ENCODE peak calls at places on chromosomes 6 and 20, in seven cellular contexts. S is right cardiac atrium; D is left lung; I is AG04450; A is AG10803; K is CD8-positive, alpha-beta T cell; F is cardiac fibroblast. B is an unnamed sample.

GRCh38 chr20:17498181-17498580 is 33.0 kb downstream of the BFSP1 start:
- DNase-seq in S (no peak), K (no peak), I (no peak), D (no peak), F (no peak), A (no peak), B (no peak)

GRCh38 chr6:106134906-106135634 is 48.9 kb downstream of the PRDM1 start:
- DNase-seq in F (peak; percentile 24), D (no peak), K (no peak), A (peak; percentile 74), S (no peak), I (no peak), B (no peak)

GRCh38 chr20:47992021-47992467 is 206.8 kb upstream of the SULF2 start:
- DNase-seq in A (no peak), S (no peak), I (no peak), D (no peak), K (no peak), F (no peak), B (peak; percentile 68)

GRCh38 chr6:79385333-79385732 is 150.9 kb upstream of the HMGN3 start:
- DNase-seq in I (no peak), F (peak; percentile 12), A (no peak), S (no peak), D (no peak), K (no peak), B (no peak)

GRCh38 chr20:44803383-44803941 is 6.9 kb downstream of the RIMS4 start:
- DNase-seq in D (no peak), K (no peak), I (no peak), A (no peak), S (no peak), F (peak; percentile 6), B (peak; percentile 75)

GRCh38 chr20:62449951-62450815 is 22.8 kb upstream of the RBBP8NL start:
- DNase-seq in D (no peak), I (no peak), F (no peak), K (no peak), A (no peak), S (peak; percentile 68), B (no peak)

GRCh38 chr6:40328376-40328987 is 258.7 kb downstream of the LRFN2 start:
- DNase-seq in A (no peak), S (no peak), I (no peak), D (no peak), K (no peak), F (no peak), B (no peak)

GRCh38 chr6:31676322-31676903 is 4.5 kb downstream of the LY6G5C start:
- DNase-seq in D (no peak), K (no peak), A (no peak), I (no peak), S (no peak), F (no peak), B (no peak)

DNA sequence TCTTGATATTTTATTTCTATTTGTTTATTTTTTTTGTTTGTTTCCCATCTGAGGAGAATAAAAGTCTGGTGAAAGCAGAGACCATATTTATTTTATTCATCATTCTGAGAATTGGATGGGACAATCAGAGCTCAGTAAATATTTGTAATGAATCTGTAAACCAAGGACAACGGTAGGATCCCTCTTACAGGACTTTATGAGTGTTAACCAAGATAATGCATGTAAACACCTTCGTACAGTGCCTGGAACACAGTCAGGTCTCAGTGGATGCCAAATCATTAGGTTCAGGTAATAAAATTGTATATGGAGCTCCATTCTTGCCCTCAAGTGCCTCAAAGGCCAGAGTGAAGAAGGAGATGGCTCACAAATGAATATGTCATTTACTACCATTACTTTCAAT is 288.7 kb downstream of the PAX1 start:
- DNase-seq in F (no peak), S (no peak), D (no peak), A (no peak), I (no peak), K (no peak), B (no peak)
- H3K4me3 ChIP-seq in F (no peak overlapping the region), S (no peak overlapping the region), D (no peak overlapping the region), A (no peak overlapping the region), I (no peak overlapping the region), K (no peak overlapping the region), B (no peak overlapping the region)

GRCh38 chr6:100446922-100447899 is 17.5 kb downstream of the SIM1 start:
- DNase-seq in F (peak; percentile 24), A (no peak), I (no peak), D (no peak), K (no peak), S (peak; percentile 30), B (no peak)
- H3K4me3 ChIP-seq in F (no peak overlapping the region), A (no peak overlapping the region), I (no peak overlapping the region), D (no peak overlapping the region), K (no peak overlapping the region), S (peak overlapping the region; percentile 16), B (no peak overlapping the region)

GRCh38 chr6:42334870-42335269 is 116.9 kb downstream of the TRERF1 start:
- DNase-seq in S (no peak), I (no peak), F (no peak), K (no peak), A (no peak), D (no peak), B (no peak)

GRCh38 chr6:42335896-42336295 is 115.8 kb downstream of the TRERF1 start:
- DNase-seq in I (no peak), F (no peak), A (peak; percentile 71), S (no peak), D (no peak), K (no peak), B (no peak)

GRCh38 chr6:42333622-42334021 is 116.0 kb upstream of the MRPS10 start:
- DNase-seq in I (no peak), A (no peak), F (no peak), K (no peak), D (no peak), S (no peak), B (no peak)

GRCh38 chr6:42331019-42331418 is 113.4 kb upstream of the MRPS10 start:
- DNase-seq in K (no peak), A (no peak), S (no peak), I (no peak), D (no peak), F (no peak), B (no peak)

DNA sequence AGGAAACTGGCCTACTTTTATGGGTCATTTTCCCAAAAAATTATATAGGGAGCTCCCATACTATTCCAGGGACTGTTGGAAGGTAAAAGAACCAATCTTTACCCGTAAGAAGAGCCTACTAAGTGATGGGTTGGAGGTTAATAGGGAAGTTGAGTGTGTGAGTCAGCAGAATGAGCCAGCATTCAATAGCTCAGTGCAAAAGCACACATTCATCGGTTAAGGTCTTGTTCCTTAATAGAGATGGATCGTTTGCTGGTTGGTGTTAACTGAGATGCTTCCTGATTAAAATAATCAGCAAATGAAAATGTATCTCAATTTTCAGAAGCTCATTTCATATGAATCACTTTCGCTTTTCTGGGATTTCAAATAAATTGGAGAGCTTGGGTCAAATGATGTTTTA is 115.3 kb upstream of the MRPS10 start:
- DNase-seq in D (no peak), A (no peak), S (no peak), F (no peak), I (no peak), K (no peak), B (no peak)
- H3K4me3 ChIP-seq in D (no peak overlapping the region), A (no peak overlapping the region), S (no peak overlapping the region), F (no peak overlapping the region), I (no peak overlapping the region), K (no peak overlapping the region), B (no peak overlapping the region)

DNA sequence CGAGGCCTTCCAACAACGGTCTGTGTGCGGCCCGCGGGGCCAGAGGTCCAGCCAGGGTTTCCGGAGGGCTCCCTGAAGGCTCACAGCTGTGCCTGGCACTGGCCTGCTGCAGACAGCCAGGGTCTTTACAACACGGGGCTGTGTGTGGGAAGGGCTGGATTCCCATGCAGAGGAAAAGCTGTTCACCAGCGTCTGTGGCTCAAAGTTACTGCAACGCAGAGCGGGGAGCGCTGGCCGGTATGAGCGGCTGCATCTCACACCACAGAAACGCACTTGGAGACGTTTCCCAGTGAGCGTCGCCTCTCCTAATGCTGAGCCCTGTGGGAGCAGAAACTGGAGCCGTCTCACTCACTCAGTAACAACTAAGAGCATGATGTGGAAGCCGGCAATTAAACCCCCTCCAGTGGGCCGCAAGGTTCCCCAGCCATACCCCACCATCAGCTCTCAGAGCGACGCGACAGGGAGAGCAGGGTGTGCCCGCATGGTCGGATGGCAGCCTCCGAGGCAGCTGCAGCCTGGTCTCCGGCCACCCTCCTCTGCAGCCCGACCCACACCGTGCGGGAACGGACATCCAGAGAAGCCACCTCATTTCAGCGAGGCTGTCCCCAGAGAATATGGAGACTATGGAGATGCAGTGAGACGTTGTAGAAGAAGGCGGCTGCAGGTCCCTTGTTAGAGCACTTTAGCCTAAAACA is 42.6 kb downstream of the DLL1 start:
- DNase-seq in F (peak; percentile 34), A (no peak), D (no peak), I (no peak), S (peak; percentile 52), K (no peak), B (peak; percentile 30)
- H3K4me3 ChIP-seq in F (no peak overlapping the region), A (no peak overlapping the region), D (no peak overlapping the region), I (no peak overlapping the region), S (no peak overlapping the region), K (no peak overlapping the region), B (no peak overlapping the region)

DNA sequence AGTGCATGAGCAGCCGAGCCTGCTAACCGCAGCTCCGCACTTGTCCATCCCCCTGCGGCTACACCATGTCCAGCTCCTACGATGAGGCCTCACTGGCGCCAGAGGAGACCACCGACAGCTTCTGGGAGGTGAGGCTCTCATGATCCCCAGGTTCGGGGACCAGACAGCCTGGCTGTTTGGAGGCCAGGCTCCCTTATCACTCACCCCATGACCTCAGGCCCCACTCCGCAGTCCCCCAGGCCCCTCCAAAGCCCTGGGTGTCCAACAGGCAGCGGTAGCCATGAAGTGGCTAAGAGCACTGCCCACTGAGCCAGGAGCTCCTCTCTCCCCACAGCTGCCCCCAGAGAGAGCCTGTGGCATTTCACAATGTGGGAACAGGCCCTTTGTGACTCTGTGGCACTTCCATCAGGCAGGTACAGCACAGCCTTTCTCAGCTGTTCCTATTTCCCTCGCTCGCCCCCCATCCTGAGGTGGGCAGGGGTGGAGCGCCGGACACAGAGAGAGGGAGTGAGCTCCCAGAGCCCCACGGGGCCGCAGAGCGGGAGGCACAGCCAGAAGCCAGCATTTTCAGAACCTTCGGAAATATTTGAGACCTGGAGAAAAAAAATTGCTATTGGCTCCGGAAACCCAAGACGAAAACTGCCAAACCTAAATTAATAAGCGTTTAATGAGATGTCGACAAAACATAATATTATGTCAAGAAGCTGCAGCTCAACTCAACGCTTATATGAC is 29.7 kb downstream of the SPDEF start:
- DNase-seq in K (no peak), S (peak; percentile 71), I (no peak), A (no peak), F (no peak), D (no peak), B (no peak)
- H3K4me3 ChIP-seq in K (no peak overlapping the region), S (no peak overlapping the region), I (peak overlapping the region; percentile 46), A (no peak overlapping the region), F (no peak overlapping the region), D (no peak overlapping the region), B (no peak overlapping the region)

GRCh38 chr6:7138111-7138510 is 30.4 kb downstream of the RREB1 start:
- DNase-seq in I (no peak), K (no peak), A (no peak), D (no peak), S (no peak), F (no peak), B (no peak)
- H3K4me3 ChIP-seq in I (peak overlapping the region; percentile 0), K (peak overlapping the region; percentile 28), A (peak overlapping the region; percentile 41), D (no peak overlapping the region), S (no peak overlapping the region), F (no peak overlapping the region), B (no peak overlapping the region)

GRCh38 chr20:3828798-3829197 is 8.5 kb downstream of the AP5S1 start:
- DNase-seq in S (no peak), A (peak; percentile 73), K (no peak), I (no peak), F (no peak), D (no peak), B (no peak)
- H3K4me3 ChIP-seq in S (no peak overlapping the region), A (no peak overlapping the region), K (no peak overlapping the region), I (no peak overlapping the region), F (no peak overlapping the region), D (no peak overlapping the region), B (no peak overlapping the region)

GRCh38 chr20:31485450-31486339 is 10.6 kb downstream of the REM1 start:
- DNase-seq in S (peak; percentile 91), K (no peak), F (peak; percentile 92), A (peak; percentile 26), I (no peak), D (peak; percentile 70), B (peak; percentile 83)
- H3K4me3 ChIP-seq in S (peak overlapping the region; percentile 45), K (no peak overlapping the region), F (peak overlapping the region; percentile 30), A (no peak overlapping the region), I (peak overlapping the region; percentile 34), D (no peak overlapping the region), B (no peak overlapping the region)